ENCODE peak calls at places on chromosomes 4 and X, in four cellular contexts. A is H1, L is neuronal stem cell, P is trophoblast cell. Y is an unnamed sample. For H3K36me3, the result is how much of the 10 kb centered on the place peaks cover.

GRCh38 chr4:101835121-101835904 is 44.8 kb downstream of the BANK1 start:
- DNase-seq in A (no peak), L (no peak), P (peak), Y (peak)

GRCh38 chrX:63751481-63751880 is 33.5 kb downstream of the ARHGEF9 start:
- DNase-seq in A (no peak), L (no peak), P (peak), Y (no peak)

GRCh38 chr4:7928711-7929505 is 10.8 kb downstream of the AFAP1 start:
- DNase-seq in A (no peak), L (no peak), P (no peak), Y (peak)

GRCh38 chrX:97389761-97390192 is 506.1 kb downstream of the RPA4 start:
- DNase-seq in A (no peak), L (no peak), P (peak), Y (peak)

GRCh38 chr4:54571293-54571723 is 86.4 kb upstream of the KIT start:
- DNase-seq in A (no peak), L (no peak), P (no peak), Y (peak)

GRCh38 chrX:134520860-134521390 is 61.0 kb downstream of the HPRT1 start:
- DNase-seq in A (no peak), L (peak), P (peak), Y (peak)

GRCh38 chrX:76148753-76149152 is 24.1 kb upstream of the PBDC1 start:
- DNase-seq in A (no peak), L (no peak), P (peak), Y (peak)

GRCh38 chr4:158610790-158611189 is 60.9 kb downstream of the C4orf46 start:
- DNase-seq in A (no peak), L (no peak), P (no peak), Y (no peak)

GRCh38 chr4:182800216-182800515 is 117.0 kb downstream of the DCTD start:
- DNase-seq in A (no peak), L (no peak), P (no peak), Y (no peak)

GRCh38 chr4:5815641-5816040 is 77.2 kb downstream of the CRMP1 start:
- DNase-seq in A (no peak), L (no peak), P (no peak), Y (no peak)

GRCh38 chr4:40912455-40913055 is 162.8 kb downstream of the NSUN7 start:
- DNase-seq in A (no peak), L (no peak), P (peak), Y (peak)

GRCh38 chr4:37836838-37837413 is 10.4 kb downstream of the PGM2 start:
- DNase-seq in A (no peak), L (no peak), P (no peak), Y (no peak)

GRCh38 chr4:37835806-37836205 is 9.3 kb downstream of the PGM2 start:
- DNase-seq in A (no peak), L (no peak), P (peak), Y (no peak)

GRCh38 chr4:37837446-37837845 is 11.0 kb downstream of the PGM2 start:
- DNase-seq in A (no peak), L (no peak), P (peak), Y (peak)

GRCh38 chr4:37836256-37836655 is 9.8 kb downstream of the PGM2 start:
- DNase-seq in A (no peak), L (no peak), P (peak), Y (no peak)

GRCh38 chr4:37835031-37835430 is 8.5 kb downstream of the PGM2 start:
- DNase-seq in A (no peak), L (no peak), P (peak), Y (no peak)
- H3K36me3 ChIP-seq in A (under half), L (under half), P (under half), Y (half or more)

GRCh38 chr4:186260504-186261448 is 5.2 kb upstream of the F11 start:
- DNase-seq in A (no peak), L (no peak), P (no peak), Y (peak)
- H2BK12ac ChIP-seq in A (peak), L (no peak), P (no peak), Y (no peak)

DNA sequence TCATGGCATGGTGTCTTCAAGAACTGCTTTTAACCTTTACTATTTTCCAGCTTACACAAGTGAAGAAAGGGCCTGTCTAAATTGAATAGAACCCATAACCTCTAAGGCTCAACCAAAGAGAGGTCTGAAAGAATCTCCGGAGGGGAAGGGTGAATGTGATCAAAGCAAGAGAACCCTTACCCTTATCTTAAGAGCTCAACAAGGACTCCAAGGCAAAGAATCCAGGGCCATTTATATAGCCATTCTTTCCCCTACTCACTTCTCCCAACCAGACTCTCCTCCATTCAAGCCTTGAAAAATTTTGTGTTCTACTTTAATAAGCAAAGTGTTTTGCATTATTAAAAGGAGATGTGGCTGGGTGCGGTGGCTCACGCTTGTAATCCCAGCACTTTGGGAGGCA is 118.7 kb downstream of the SH3RF1 start:
- DNase-seq in A (no peak), L (no peak), P (no peak), Y (no peak)
- H3K36me3 ChIP-seq in A (under half), L (under half), P (under half), Y (half or more)

GRCh38 chr4:10861036-10861435 is 176.5 kb upstream of the CLNK start:
- DNase-seq in A (no peak), L (no peak), P (peak), Y (no peak)
- H2BK12ac ChIP-seq in A (no peak), L (no peak), P (no peak), Y (no peak)

GRCh38 chr4:168892456-168892855 is 117.6 kb downstream of the CBR4 start:
- DNase-seq in A (no peak), L (no peak), P (no peak), Y (no peak)

GRCh38 chr4:168891086-168891485 is 119.0 kb downstream of the CBR4 start:
- DNase-seq in A (no peak), L (no peak), P (no peak), Y (no peak)

GRCh38 chr4:168893807-168894206 is 116.2 kb downstream of the CBR4 start:
- DNase-seq in A (no peak), L (no peak), P (no peak), Y (no peak)

GRCh38 chr4:168888715-168889215 is 121.3 kb downstream of the CBR4 start:
- DNase-seq in A (no peak), L (no peak), P (no peak), Y (no peak)

DNA sequence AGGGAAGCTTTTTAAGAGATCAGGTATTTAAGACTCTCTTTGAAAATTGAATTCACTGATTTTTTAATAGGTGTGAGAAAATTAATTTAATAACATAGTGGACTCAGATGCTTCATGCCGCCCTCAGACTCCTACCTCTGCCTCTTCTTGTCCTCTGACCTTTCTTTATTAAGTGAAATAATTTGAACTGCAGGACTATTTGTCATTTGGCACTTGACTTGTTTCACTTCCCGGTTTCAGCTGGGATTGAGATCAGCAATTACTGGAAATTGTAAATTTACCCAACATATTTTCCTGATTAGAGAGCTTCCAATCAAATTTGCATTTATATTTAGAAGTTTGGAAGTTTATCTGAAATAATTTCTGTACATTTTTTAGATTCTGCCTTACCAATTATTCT is 116.8 kb downstream of the CBR4 start:
- DNase-seq in A (no peak), L (no peak), P (no peak), Y (no peak)
- H3K36me3 ChIP-seq in A (under half), L (under half), P (under half), Y (under half)

GRCh38 chrX:79082886-79083285 is 61.6 kb upstream of the GPR174 start:
- DNase-seq in A (no peak), L (no peak), P (no peak), Y (no peak)
- H2BK12ac ChIP-seq in A (no peak), L (no peak), P (no peak), Y (no peak)

GRCh38 chr4:57097711-57098110 is 12.5 kb downstream of the IGFBP7 start:
- DNase-seq in A (no peak), L (no peak), P (no peak), Y (no peak)
- H3K36me3 ChIP-seq in A (under half), L (under half), P (under half), Y (under half)

DNA sequence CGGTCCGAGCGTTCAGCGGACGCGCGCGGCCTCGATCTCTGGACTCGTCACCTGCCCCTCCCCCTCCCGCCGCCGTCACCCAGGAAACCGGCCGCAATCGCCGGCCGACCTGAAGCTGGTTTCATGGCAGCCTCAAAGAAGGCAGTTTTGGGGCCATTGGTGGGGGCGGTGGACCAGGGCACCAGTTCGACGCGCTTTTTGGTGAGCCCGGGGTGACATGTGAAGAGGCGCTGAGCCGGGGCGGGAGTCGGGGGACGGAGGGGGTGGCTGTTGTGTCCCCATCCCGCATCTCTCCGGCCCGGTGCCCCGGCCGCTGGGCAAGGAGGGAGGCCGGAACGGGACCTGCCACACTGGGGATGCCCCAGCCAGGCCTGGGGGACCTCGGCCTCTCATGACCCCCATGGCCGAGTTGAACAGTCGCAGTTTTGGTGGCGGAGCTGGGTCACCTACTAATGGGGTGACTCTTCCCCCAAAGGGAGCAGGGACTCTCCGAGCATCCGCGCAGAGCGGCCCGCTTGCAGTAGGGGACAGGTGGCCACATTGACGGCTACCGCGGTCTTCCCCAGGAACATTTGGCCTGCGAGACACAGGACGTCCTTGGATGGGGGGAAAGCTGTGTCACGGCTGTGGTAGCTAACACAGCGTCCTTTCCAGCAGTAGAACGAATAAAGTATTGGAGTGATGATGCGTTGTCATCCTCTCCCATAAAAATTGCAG is at the start of gene GK:
- DNase-seq in A (no peak), L (peak), P (no peak), Y (peak)
- H2BK12ac ChIP-seq in A (no peak), L (no peak), P (no peak), Y (no peak)

DNA sequence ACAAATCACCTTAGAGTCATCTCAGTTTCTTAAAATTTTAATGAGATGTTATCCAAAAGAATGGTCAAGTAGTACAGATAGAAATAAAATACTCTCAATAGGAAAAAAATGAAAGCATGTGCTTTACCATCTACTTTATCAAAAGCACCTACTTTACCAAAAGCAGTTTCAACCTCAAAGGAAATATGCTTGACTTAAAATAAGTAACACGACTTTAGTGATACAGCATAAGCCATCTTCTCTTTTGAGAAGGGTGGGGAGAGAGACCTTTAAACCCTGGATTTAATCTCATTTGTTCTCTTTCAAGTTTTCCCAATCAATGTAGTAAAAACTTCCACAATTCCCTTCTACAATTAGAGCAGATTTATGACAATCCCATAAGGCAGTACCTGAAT is 26.5 kb downstream of the OTUD4 start:
- DNase-seq in A (no peak), L (no peak), P (no peak), Y (no peak)
- H3K36me3 ChIP-seq in A (under half), L (under half), P (under half), Y (under half)